ENCODE peak calls at places on chromosome 7, in four cellular contexts. Z, W, P and I are unnamed samples.

GRCh38 chr7:97555845-97556431 is 175.9 kb upstream of the TAC1 start:
- DNase-seq in W (no peak), P (no peak), Z (no peak), I (no peak)

GRCh38 chr7:112381311-112382091 is 68.8 kb upstream of the IFRD1 start:
- DNase-seq in Z (no peak), W (no peak), P (no peak), I (no peak)

GRCh38 chr7:152489044-152489443 is 53.2 kb upstream of the KMT2C start:
- DNase-seq in Z (no peak), P (no peak), W (no peak), I (peak)

GRCh38 chr7:28203498-28204240 is 23.1 kb upstream of the JAZF1 start:
- DNase-seq in P (no peak), W (no peak), Z (no peak), I (no peak)

GRCh38 chr7:24881622-24882021 is 98.4 kb downstream of the OSBPL3 start:
- DNase-seq in P (no peak), Z (peak), W (no peak), I (no peak)

GRCh38 chr7:155701972-155702544 is 57.6 kb downstream of the RBM33 start:
- DNase-seq in P (no peak), W (no peak), Z (no peak), I (no peak)

GRCh38 chr7:141480953-141481352 is 70.3 kb upstream of the AGK start:
- DNase-seq in W (no peak), Z (no peak), P (no peak), I (peak)

GRCh38 chr7:155225516-155225915 is 72.2 kb upstream of the INSIG1 start:
- DNase-seq in P (no peak), W (no peak), Z (no peak), I (no peak)

GRCh38 chr7:46844486-46844885 is 737.4 kb downstream of the TNS3 start:
- DNase-seq in Z (no peak), P (no peak), W (no peak), I (no peak)

GRCh38 chr7:135389971-135390370 is 119.9 kb downstream of the CNOT4 start:
- DNase-seq in P (no peak), W (no peak), Z (no peak), I (no peak)

GRCh38 chr7:105524840-105525239 is 2.8 kb upstream of the PUS7 start:
- DNase-seq in Z (no peak), P (no peak), W (no peak), I (no peak)

GRCh38 chr7:15407910-15408309 is 153.9 kb downstream of the AGMO start:
- DNase-seq in W (no peak), P (no peak), Z (no peak), I (no peak)

GRCh38 chr7:120186688-120187087 is 86.3 kb upstream of the KCND2 start:
- DNase-seq in Z (no peak), W (no peak), P (no peak), I (no peak)

GRCh38 chr7:26705567-26705966 is 158.8 kb downstream of the SKAP2 start:
- DNase-seq in P (no peak), W (peak), Z (peak), I (peak)

GRCh38 chr7:94696981-94697670 is 41.2 kb upstream of the SGCE start:
- DNase-seq in P (no peak), W (peak), Z (peak), I (no peak)

GRCh38 chr7:156684661-156685060 is 44.1 kb downstream of the RNF32 start:
- DNase-seq in Z (no peak), P (no peak), W (no peak), I (no peak)

GRCh38 chr7:119105381-119105780 is 880.9 kb downstream of the ANKRD7 start:
- DNase-seq in W (no peak), Z (no peak), P (no peak), I (no peak)

GRCh38 chr7:116097365-116098009 is 66.9 kb upstream of the TFEC start:
- DNase-seq in P (no peak), W (peak), Z (peak), I (no peak)

GRCh38 chr7:91311844-91312243 is 47.6 kb downstream of the FZD1 start:
- DNase-seq in W (no peak), P (no peak), Z (no peak), I (no peak)

GRCh38 chr7:134184767-134185166 is 57.6 kb downstream of the LRGUK start:
- DNase-seq in P (no peak), Z (no peak), W (peak), I (no peak)

GRCh38 chr7:138865843-138866242 is 67.8 kb upstream of the ATP6V0A4 start:
- DNase-seq in Z (no peak), P (peak), W (no peak), I (no peak)

GRCh38 chr7:42931447-42931833 is 534 bp downstream of the PSMA2 start:
- DNase-seq in P (no peak), Z (no peak), W (peak), I (no peak)

GRCh38 chr7:131455546-131455945 is 100.9 kb downstream of the PODXL start:
- DNase-seq in Z (no peak), W (no peak), P (peak), I (no peak)

GRCh38 chr7:41996381-41997035 is 240.5 kb downstream of the GLI3 start:
- DNase-seq in P (no peak), Z (no peak), W (peak), I (no peak)

GRCh38 chr7:22587322-22587721 is 87.3 kb upstream of the STEAP1B start:
- DNase-seq in Z (no peak), P (no peak), W (no peak), I (no peak)

GRCh38 chr7:30659312-30659711 is 22.9 kb downstream of the CRHR2 start:
- DNase-seq in Z (no peak), W (peak), P (no peak), I (no peak)

GRCh38 chr7:28675429-28675828 is 263.1 kb downstream of the CREB5 start:
- DNase-seq in Z (no peak), P (no peak), W (no peak), I (no peak)

GRCh38 chr7:64654796-64655548 is 11.0 kb upstream of the ZNF107 start:
- DNase-seq in W (no peak), P (no peak), Z (no peak), I (no peak)

GRCh38 chr7:64651632-64652165 is 14.2 kb upstream of the ZNF107 start:
- DNase-seq in W (no peak), Z (no peak), P (no peak), I (no peak)

GRCh38 chr7:64653721-64654401 is 12.1 kb upstream of the ZNF107 start:
- DNase-seq in P (no peak), Z (no peak), W (no peak), I (no peak)

GRCh38 chr7:64656489-64656888 is 9.4 kb upstream of the ZNF107 start:
- DNase-seq in W (no peak), Z (no peak), P (no peak), I (no peak)

DNA sequence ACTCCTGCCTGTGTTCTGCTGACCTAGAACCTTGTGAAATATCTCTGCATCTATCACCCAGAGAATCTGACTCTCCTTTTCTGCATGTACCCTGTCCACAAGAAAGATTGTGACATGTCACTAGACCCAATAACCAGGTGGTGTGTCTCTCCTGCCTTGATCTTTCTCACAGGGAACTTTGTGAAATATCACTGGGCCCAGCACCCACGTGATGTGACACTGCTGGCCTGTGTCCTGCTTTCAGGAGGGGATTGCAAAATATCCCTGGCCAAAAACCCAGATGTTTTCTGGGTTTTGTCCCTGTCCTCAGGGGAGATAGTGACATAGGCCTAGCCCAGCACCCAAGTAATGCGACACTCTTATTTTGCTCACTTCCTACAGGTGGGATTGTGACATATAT is 10.1 kb upstream of the ZNF107 start:
- DNase-seq in W (no peak), Z (no peak), P (no peak), I (no peak)
- TF ChIP-seq MXI1 in W (no peak), Z (no peak), P (no peak), I (no peak)

GRCh38 chr7:100864263-100864845 is 2.8 kb upstream of the TRIP6 start:
- DNase-seq in P (no peak), Z (no peak), W (no peak), I (no peak)

GRCh38 chr7:100866721-100867039 is 507 bp upstream of the TRIP6 start:
- DNase-seq in W (no peak), P (no peak), Z (no peak), I (peak)

GRCh38 chr7:100867040-100867795 is at the start of gene TRIP6:
- DNase-seq in W (peak), P (no peak), Z (no peak), I (peak)

GRCh38 chr7:100865372-100865911 is 1.7 kb upstream of the TRIP6 start:
- DNase-seq in W (peak), Z (no peak), P (no peak), I (peak)

GRCh38 chr7:100865971-100866720 is 1.0 kb upstream of the TRIP6 start:
- DNase-seq in Z (no peak), W (no peak), P (no peak), I (peak)
- H3K4me3 ChIP-seq in Z (no peak), W (no peak), P (no peak), I (no peak)

GRCh38 chr7:102431617-102432298 is 1.6 kb upstream of the ORAI2 start:
- DNase-seq in Z (peak), W (no peak), P (no peak), I (no peak)
- H3K27ac ChIP-seq in Z (no peak), W (no peak), P (peak), I (peak)

GRCh38 chr7:82050792-82051191 is 280.9 kb upstream of the HGF start:
- DNase-seq in Z (no peak), P (no peak), W (peak), I (peak)
- TF ChIP-seq MXI1 in Z (no peak), P (no peak), W (no peak), I (no peak)

GRCh38 chr7:35272234-35272633 is 18.3 kb upstream of the TBX20 start:
- DNase-seq in P (no peak), W (no peak), Z (no peak), I (no peak)

GRCh38 chr7:35280854-35281253 is 27.0 kb upstream of the TBX20 start:
- DNase-seq in W (no peak), P (no peak), Z (no peak), I (no peak)

GRCh38 chr7:35277359-35277758 is 23.5 kb upstream of the TBX20 start:
- DNase-seq in W (no peak), Z (no peak), P (no peak), I (no peak)
- H3K4me3 ChIP-seq in W (no peak), Z (no peak), P (no peak), I (no peak)

DNA sequence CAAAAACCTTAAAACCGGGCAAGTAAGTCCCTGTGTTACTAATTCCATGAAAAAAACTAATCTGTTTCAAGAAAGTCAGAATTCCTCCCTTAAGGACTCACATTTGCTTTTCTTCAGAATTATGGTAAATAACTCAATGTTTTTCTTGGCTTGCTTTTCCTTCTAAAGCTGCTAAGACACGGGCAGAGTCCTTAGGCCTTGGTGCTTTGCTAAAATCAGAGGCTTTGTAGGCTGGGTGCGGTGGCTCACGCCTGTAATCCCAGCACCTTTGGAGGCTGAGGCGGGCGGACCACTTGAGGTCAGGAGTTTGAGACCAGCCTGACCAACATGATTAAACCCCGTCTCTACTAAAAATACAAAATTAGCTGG is 32.0 kb downstream of the GNA12 start:
- DNase-seq in W (peak), Z (no peak), P (no peak), I (no peak)
- H3K27ac ChIP-seq in W (peak), Z (peak), P (no peak), I (peak)

GRCh38 chr7:96388620-96389383 is 66.9 kb upstream of the SLC25A13 start:
- DNase-seq in W (peak), P (no peak), Z (no peak), I (no peak)

DNA sequence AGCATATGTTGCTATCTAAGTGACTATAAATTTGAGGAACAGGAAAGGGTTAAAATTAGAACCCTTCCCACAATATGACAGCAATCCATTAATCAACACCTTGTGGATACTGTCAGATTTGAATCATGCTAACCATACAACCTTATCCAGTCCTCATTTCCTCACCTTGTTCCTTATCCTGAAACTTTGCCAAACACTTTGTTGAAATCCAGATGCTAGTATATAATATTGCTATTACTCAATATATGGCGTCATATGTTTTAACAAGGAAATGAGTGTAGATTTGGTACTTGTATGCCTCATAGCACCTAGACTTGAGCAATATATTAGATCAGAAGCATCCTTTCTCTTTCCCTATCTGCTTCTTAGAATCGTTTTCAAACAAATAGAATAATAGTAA is 66.3 kb upstream of the SLC25A13 start:
- DNase-seq in P (no peak), W (peak), Z (no peak), I (no peak)
- TF ChIP-seq MXI1 in P (no peak), W (no peak), Z (no peak), I (no peak)

GRCh38 chr7:128350708-128351295 is 7.1 kb upstream of the RBM28 start:
- DNase-seq in P (no peak), Z (no peak), W (no peak), I (peak)
- H3K4me3 ChIP-seq in P (no peak), Z (no peak), W (no peak), I (no peak)